ENCODE peak calls at places on chromosome 13, in ten cellular contexts. One of them, this sample, is unnamed.

GRCh38 chr13:32222046-32222676 is 93.0 kb downstream of the ZAR1L start:
- DNase-seq in neuronal stem cell: no peak
- DNase-seq in substantia nigra: no peak
- DNase-seq in CD8-positive, alpha-beta memory T cell: no peak
- DNase-seq in CD8-positive, alpha-beta T cell: no peak
- DNase-seq in Panc1: no peak
- DNase-seq in heart right ventricle: no peak
- DNase-seq in mammary epithelial cell: no peak
- DNase-seq in uterus: no peak
- DNase-seq in GM23248: no peak
- DNase-seq in this sample: no peak

GRCh38 chr13:90618133-90618532 is 729.4 kb upstream of the MIR17HG start:
- DNase-seq in substantia nigra: no peak
- DNase-seq in uterus: no peak
- DNase-seq in mammary epithelial cell: no peak
- DNase-seq in neuronal stem cell: no peak
- DNase-seq in GM23248: no peak
- DNase-seq in CD8-positive, alpha-beta T cell: no peak
- DNase-seq in CD8-positive, alpha-beta memory T cell: no peak
- DNase-seq in heart right ventricle: no peak
- DNase-seq in Panc1: no peak
- DNase-seq in this sample: no peak

GRCh38 chr13:38954291-38954690 is 36.3 kb downstream of the STOML3 start:
- DNase-seq in CD8-positive, alpha-beta T cell: no peak
- DNase-seq in substantia nigra: no peak
- DNase-seq in mammary epithelial cell: peak
- DNase-seq in Panc1: no peak
- DNase-seq in heart right ventricle: no peak
- DNase-seq in GM23248: peak
- DNase-seq in CD8-positive, alpha-beta memory T cell: no peak
- DNase-seq in uterus: no peak
- DNase-seq in neuronal stem cell: no peak
- DNase-seq in this sample: no peak

GRCh38 chr13:94708031-94708571 is 4.2 kb downstream of the SOX21 start:
- DNase-seq in mammary epithelial cell: no peak
- DNase-seq in CD8-positive, alpha-beta memory T cell: peak
- DNase-seq in Panc1: no peak
- DNase-seq in substantia nigra: no peak
- DNase-seq in CD8-positive, alpha-beta T cell: no peak
- DNase-seq in neuronal stem cell: peak
- DNase-seq in heart right ventricle: no peak
- DNase-seq in uterus: no peak
- DNase-seq in GM23248: no peak
- DNase-seq in this sample: no peak

GRCh38 chr13:21549633-21550032 is 54.3 kb downstream of the MICU2 start:
- DNase-seq in neuronal stem cell: no peak
- DNase-seq in mammary epithelial cell: no peak
- DNase-seq in GM23248: no peak
- DNase-seq in substantia nigra: no peak
- DNase-seq in CD8-positive, alpha-beta T cell: no peak
- DNase-seq in CD8-positive, alpha-beta memory T cell: no peak
- DNase-seq in heart right ventricle: no peak
- DNase-seq in uterus: no peak
- DNase-seq in Panc1: no peak
- DNase-seq in this sample: no peak

GRCh38 chr13:75771818-75772217 is 135.7 kb downstream of the LMO7 start:
- DNase-seq in substantia nigra: no peak
- DNase-seq in GM23248: peak
- DNase-seq in CD8-positive, alpha-beta memory T cell: no peak
- DNase-seq in Panc1: no peak
- DNase-seq in uterus: no peak
- DNase-seq in heart right ventricle: no peak
- DNase-seq in neuronal stem cell: no peak
- DNase-seq in mammary epithelial cell: peak
- DNase-seq in CD8-positive, alpha-beta T cell: no peak
- DNase-seq in this sample: no peak

GRCh38 chr13:56216221-56216620 is 924.5 kb upstream of the PRR20A start:
- DNase-seq in neuronal stem cell: no peak
- DNase-seq in substantia nigra: no peak
- DNase-seq in heart right ventricle: no peak
- DNase-seq in CD8-positive, alpha-beta memory T cell: no peak
- DNase-seq in uterus: no peak
- DNase-seq in GM23248: no peak
- DNase-seq in Panc1: no peak
- DNase-seq in CD8-positive, alpha-beta T cell: no peak
- DNase-seq in mammary epithelial cell: no peak
- DNase-seq in this sample: no peak

GRCh38 chr13:20359335-20359734 is 127.2 kb upstream of the GJB6 start:
- DNase-seq in uterus: no peak
- DNase-seq in CD8-positive, alpha-beta memory T cell: no peak
- DNase-seq in GM23248: peak
- DNase-seq in CD8-positive, alpha-beta T cell: no peak
- DNase-seq in substantia nigra: no peak
- DNase-seq in heart right ventricle: no peak
- DNase-seq in Panc1: peak
- DNase-seq in neuronal stem cell: no peak
- DNase-seq in mammary epithelial cell: peak
- DNase-seq in this sample: no peak

GRCh38 chr13:43464578-43465264 is 322.1 kb downstream of the ENOX1 start:
- DNase-seq in GM23248: no peak
- DNase-seq in heart right ventricle: no peak
- DNase-seq in uterus: no peak
- DNase-seq in CD8-positive, alpha-beta memory T cell: no peak
- DNase-seq in mammary epithelial cell: no peak
- DNase-seq in Panc1: no peak
- DNase-seq in neuronal stem cell: no peak
- DNase-seq in substantia nigra: no peak
- DNase-seq in CD8-positive, alpha-beta T cell: no peak
- DNase-seq in this sample: peak

GRCh38 chr13:52737900-52738299 is 1.7 kb downstream of the CNMD start:
- DNase-seq in uterus: no peak
- DNase-seq in mammary epithelial cell: no peak
- DNase-seq in heart right ventricle: no peak
- DNase-seq in Panc1: no peak
- DNase-seq in CD8-positive, alpha-beta T cell: no peak
- DNase-seq in CD8-positive, alpha-beta memory T cell: no peak
- DNase-seq in substantia nigra: no peak
- DNase-seq in GM23248: no peak
- DNase-seq in neuronal stem cell: no peak
- DNase-seq in this sample: no peak

GRCh38 chr13:102195566-102196462 is 206.0 kb downstream of the FGF14 start:
- DNase-seq in uterus: no peak
- DNase-seq in CD8-positive, alpha-beta memory T cell: no peak
- DNase-seq in CD8-positive, alpha-beta T cell: no peak
- DNase-seq in heart right ventricle: no peak
- DNase-seq in neuronal stem cell: no peak
- DNase-seq in GM23248: peak
- DNase-seq in Panc1: no peak
- DNase-seq in substantia nigra: no peak
- DNase-seq in mammary epithelial cell: peak
- DNase-seq in this sample: no peak

GRCh38 chr13:73387318-73387717 is 328.5 kb downstream of the KLF5 start:
- DNase-seq in neuronal stem cell: no peak
- DNase-seq in CD8-positive, alpha-beta memory T cell: no peak
- DNase-seq in GM23248: no peak
- DNase-seq in uterus: no peak
- DNase-seq in Panc1: no peak
- DNase-seq in CD8-positive, alpha-beta T cell: no peak
- DNase-seq in mammary epithelial cell: no peak
- DNase-seq in heart right ventricle: no peak
- DNase-seq in substantia nigra: no peak
- DNase-seq in this sample: no peak

GRCh38 chr13:67736646-67737420 is 506.7 kb upstream of the PCDH9 start:
- DNase-seq in CD8-positive, alpha-beta memory T cell: no peak
- DNase-seq in GM23248: peak
- DNase-seq in neuronal stem cell: peak
- DNase-seq in Panc1: no peak
- DNase-seq in heart right ventricle: no peak
- DNase-seq in CD8-positive, alpha-beta T cell: no peak
- DNase-seq in substantia nigra: no peak
- DNase-seq in uterus: no peak
- DNase-seq in mammary epithelial cell: no peak
- DNase-seq in this sample: no peak

GRCh38 chr13:30224732-30225131 is 82.6 kb downstream of the KATNAL1 start:
- DNase-seq in GM23248: peak
- DNase-seq in CD8-positive, alpha-beta T cell: no peak
- DNase-seq in neuronal stem cell: no peak
- DNase-seq in heart right ventricle: no peak
- DNase-seq in CD8-positive, alpha-beta memory T cell: no peak
- DNase-seq in Panc1: peak
- DNase-seq in substantia nigra: no peak
- DNase-seq in mammary epithelial cell: peak
- DNase-seq in uterus: no peak
- DNase-seq in this sample: no peak

GRCh38 chr13:108643646-108644353 is 14.4 kb downstream of the MYO16 start:
- DNase-seq in substantia nigra: no peak
- DNase-seq in neuronal stem cell: no peak
- DNase-seq in CD8-positive, alpha-beta memory T cell: no peak
- DNase-seq in Panc1: no peak
- DNase-seq in GM23248: no peak
- DNase-seq in heart right ventricle: no peak
- DNase-seq in mammary epithelial cell: no peak
- DNase-seq in uterus: no peak
- DNase-seq in CD8-positive, alpha-beta T cell: no peak
- DNase-seq in this sample: no peak

DNA sequence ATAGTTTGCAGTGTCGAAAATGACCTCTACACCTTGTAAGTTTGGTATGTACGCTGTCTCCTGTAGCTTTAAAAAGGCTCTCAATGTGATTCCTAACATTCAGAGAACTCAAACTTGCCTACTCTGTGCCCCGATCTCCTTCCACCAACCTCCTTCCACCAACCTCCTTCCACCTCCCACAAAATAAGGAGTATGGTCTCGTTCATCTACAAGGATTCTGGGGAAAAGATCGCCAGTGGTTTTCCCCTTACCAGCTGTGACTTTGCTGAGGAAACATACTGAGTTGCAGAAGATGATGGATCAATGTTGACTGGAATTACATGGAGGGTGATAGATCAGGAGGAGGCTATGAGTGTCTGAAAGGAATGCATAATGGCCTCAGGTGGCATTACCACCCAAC is 16.0 kb downstream of the MYO16 start:
- DNase-seq in heart right ventricle: no peak
- DNase-seq in neuronal stem cell: no peak
- DNase-seq in CD8-positive, alpha-beta memory T cell: no peak
- DNase-seq in Panc1: no peak
- DNase-seq in mammary epithelial cell: no peak
- DNase-seq in substantia nigra: no peak
- DNase-seq in CD8-positive, alpha-beta T cell: no peak
- DNase-seq in uterus: no peak
- DNase-seq in GM23248: no peak
- DNase-seq in this sample: no peak
- H3K27ac ChIP-seq in heart right ventricle: no peak
- H3K27ac ChIP-seq in neuronal stem cell: no peak
- H3K27ac ChIP-seq in CD8-positive, alpha-beta memory T cell: no peak
- H3K27ac ChIP-seq in Panc1: no peak
- H3K27ac ChIP-seq in mammary epithelial cell: no peak
- H3K27ac ChIP-seq in substantia nigra: no peak
- H3K27ac ChIP-seq in CD8-positive, alpha-beta T cell: no peak
- H3K27ac ChIP-seq in uterus: no peak
- H3K27ac ChIP-seq in GM23248: no peak
- H3K27ac ChIP-seq in this sample: no peak

GRCh38 chr13:97302611-97303010 is 80.5 kb downstream of the MBNL2 start:
- DNase-seq in CD8-positive, alpha-beta memory T cell: no peak
- DNase-seq in substantia nigra: no peak
- DNase-seq in mammary epithelial cell: no peak
- DNase-seq in heart right ventricle: no peak
- DNase-seq in neuronal stem cell: no peak
- DNase-seq in CD8-positive, alpha-beta T cell: no peak
- DNase-seq in uterus: no peak
- DNase-seq in Panc1: no peak
- DNase-seq in GM23248: no peak
- DNase-seq in this sample: no peak
- H3K27ac ChIP-seq in CD8-positive, alpha-beta memory T cell: no peak
- H3K27ac ChIP-seq in substantia nigra: peak
- H3K27ac ChIP-seq in mammary epithelial cell: peak
- H3K27ac ChIP-seq in heart right ventricle: no peak
- H3K27ac ChIP-seq in neuronal stem cell: no peak
- H3K27ac ChIP-seq in CD8-positive, alpha-beta T cell: no peak
- H3K27ac ChIP-seq in uterus: no peak
- H3K27ac ChIP-seq in Panc1: peak
- H3K27ac ChIP-seq in GM23248: no peak
- H3K27ac ChIP-seq in this sample: peak

DNA sequence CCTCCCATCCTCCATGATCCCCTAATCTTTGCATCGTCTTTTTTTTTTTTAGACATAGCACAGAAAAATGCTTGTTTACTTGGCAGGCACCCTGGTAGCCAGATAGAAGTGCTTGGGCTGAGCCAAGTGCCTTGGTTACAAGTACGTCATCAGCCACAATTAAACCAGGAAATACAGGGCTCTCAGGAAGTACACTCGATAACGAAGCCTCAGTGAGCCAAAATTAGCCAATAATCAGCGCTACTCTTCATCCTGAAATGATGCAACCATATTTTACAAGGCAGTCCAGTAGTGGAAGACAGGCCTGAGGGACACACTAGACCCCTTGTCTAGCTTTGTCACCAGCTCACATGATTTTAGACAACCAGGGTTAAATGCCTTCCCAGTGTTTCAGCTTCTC is 194.0 kb upstream of the NBEA start:
- DNase-seq in substantia nigra: no peak
- DNase-seq in uterus: peak
- DNase-seq in mammary epithelial cell: no peak
- DNase-seq in neuronal stem cell: no peak
- DNase-seq in CD8-positive, alpha-beta T cell: no peak
- DNase-seq in CD8-positive, alpha-beta memory T cell: no peak
- DNase-seq in Panc1: no peak
- DNase-seq in heart right ventricle: no peak
- DNase-seq in GM23248: peak
- DNase-seq in this sample: no peak
- H3K27ac ChIP-seq in substantia nigra: no peak
- H3K27ac ChIP-seq in uterus: peak
- H3K27ac ChIP-seq in mammary epithelial cell: no peak
- H3K27ac ChIP-seq in neuronal stem cell: no peak
- H3K27ac ChIP-seq in CD8-positive, alpha-beta T cell: no peak
- H3K27ac ChIP-seq in CD8-positive, alpha-beta memory T cell: no peak
- H3K27ac ChIP-seq in Panc1: no peak
- H3K27ac ChIP-seq in heart right ventricle: peak
- H3K27ac ChIP-seq in GM23248: no peak
- H3K27ac ChIP-seq in this sample: peak

GRCh38 chr13:107271226-107271625 is 703.3 kb upstream of the ARGLU1 start:
- DNase-seq in neuronal stem cell: no peak
- DNase-seq in CD8-positive, alpha-beta T cell: no peak
- DNase-seq in substantia nigra: no peak
- DNase-seq in GM23248: peak
- DNase-seq in heart right ventricle: no peak
- DNase-seq in mammary epithelial cell: no peak
- DNase-seq in Panc1: no peak
- DNase-seq in uterus: no peak
- DNase-seq in CD8-positive, alpha-beta memory T cell: no peak
- DNase-seq in this sample: no peak

DNA sequence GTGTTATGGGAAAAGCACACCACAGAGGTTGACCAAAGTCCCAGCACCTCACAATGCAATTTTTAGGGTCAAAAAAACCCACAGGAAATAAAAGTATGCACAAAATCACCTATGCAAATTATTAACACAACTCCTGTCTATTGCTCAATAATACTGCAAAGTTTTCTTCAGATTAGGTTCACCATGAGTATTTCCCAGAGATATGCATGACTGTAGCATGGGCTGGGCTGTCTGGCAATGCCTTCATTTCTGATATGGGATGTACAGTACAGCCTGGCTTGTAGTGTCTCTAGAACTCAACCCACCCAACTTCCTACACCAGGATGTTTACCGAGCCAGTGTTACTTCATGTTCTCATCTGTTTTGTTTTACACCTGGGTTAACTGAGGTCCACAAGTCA is 698.7 kb upstream of the ARGLU1 start:
- DNase-seq in CD8-positive, alpha-beta memory T cell: no peak
- DNase-seq in substantia nigra: no peak
- DNase-seq in uterus: no peak
- DNase-seq in GM23248: no peak
- DNase-seq in CD8-positive, alpha-beta T cell: no peak
- DNase-seq in mammary epithelial cell: no peak
- DNase-seq in Panc1: no peak
- DNase-seq in neuronal stem cell: no peak
- DNase-seq in heart right ventricle: no peak
- DNase-seq in this sample: no peak
- H3K27ac ChIP-seq in CD8-positive, alpha-beta memory T cell: no peak
- H3K27ac ChIP-seq in substantia nigra: no peak
- H3K27ac ChIP-seq in uterus: no peak
- H3K27ac ChIP-seq in GM23248: no peak
- H3K27ac ChIP-seq in CD8-positive, alpha-beta T cell: no peak
- H3K27ac ChIP-seq in mammary epithelial cell: no peak
- H3K27ac ChIP-seq in Panc1: no peak
- H3K27ac ChIP-seq in neuronal stem cell: no peak
- H3K27ac ChIP-seq in heart right ventricle: no peak
- H3K27ac ChIP-seq in this sample: no peak